ENCODE peak calls at places on chromosomes 3 and 15, in ten cellular contexts. One of them, this sample, is unnamed.

GRCh38 chr15:80331886-80332406 is 72.2 kb upstream of the ARNT2 start:
- DNase-seq in Calu3: no peak
- DNase-seq in epithelial cell of esophagus: no peak
- DNase-seq in GM23338: no peak
- DNase-seq in lower lobe of right lung: no peak
- DNase-seq in heart left ventricle: no peak
- DNase-seq in neural progenitor cell: no peak
- DNase-seq in cardiac muscle cell: no peak
- DNase-seq in brain microvascular endothelial cell: no peak
- DNase-seq in mucosa of descending colon: no peak
- DNase-seq in this sample: no peak

GRCh38 chr3:115626711-115627110 is 3.4 kb downstream of the GAP43 start:
- DNase-seq in Calu3: no peak
- DNase-seq in epithelial cell of esophagus: no peak
- DNase-seq in GM23338: peak; percentile 19
- DNase-seq in lower lobe of right lung: no peak
- DNase-seq in heart left ventricle: no peak
- DNase-seq in neural progenitor cell: peak; percentile 21
- DNase-seq in cardiac muscle cell: no peak
- DNase-seq in brain microvascular endothelial cell: no peak
- DNase-seq in mucosa of descending colon: no peak
- DNase-seq in this sample: no peak

GRCh38 chr15:40859206-40859851 is 14.7 kb downstream of the RHOV start:
- DNase-seq in Calu3: peak; percentile 89
- DNase-seq in epithelial cell of esophagus: peak; percentile 93
- DNase-seq in GM23338: peak; percentile 94
- DNase-seq in lower lobe of right lung: peak; percentile 86
- DNase-seq in heart left ventricle: peak; percentile 54
- DNase-seq in neural progenitor cell: peak; percentile 86
- DNase-seq in cardiac muscle cell: peak; percentile 86
- DNase-seq in brain microvascular endothelial cell: peak; percentile 74
- DNase-seq in mucosa of descending colon: peak; percentile 90
- DNase-seq in this sample: peak; percentile 69

GRCh38 chr15:29043731-29044485 is 158.1 kb downstream of the APBA2 start:
- DNase-seq in Calu3: no peak
- DNase-seq in epithelial cell of esophagus: no peak
- DNase-seq in GM23338: no peak
- DNase-seq in lower lobe of right lung: no peak
- DNase-seq in heart left ventricle: no peak
- DNase-seq in neural progenitor cell: no peak
- DNase-seq in cardiac muscle cell: no peak
- DNase-seq in brain microvascular endothelial cell: peak; percentile 57
- DNase-seq in mucosa of descending colon: no peak
- DNase-seq in this sample: no peak

GRCh38 chr3:32176989-32177701 is 61.3 kb upstream of the CMTM8 start:
- DNase-seq in Calu3: peak; percentile 83
- DNase-seq in epithelial cell of esophagus: peak; percentile 76
- DNase-seq in GM23338: peak; percentile 87
- DNase-seq in lower lobe of right lung: no peak
- DNase-seq in heart left ventricle: peak; percentile 19
- DNase-seq in neural progenitor cell: peak; percentile 64
- DNase-seq in cardiac muscle cell: peak; percentile 55
- DNase-seq in brain microvascular endothelial cell: peak; percentile 78
- DNase-seq in mucosa of descending colon: no peak
- DNase-seq in this sample: peak; percentile 61

GRCh38 chr3:99843590-99844260 is 26.1 kb downstream of the CMSS1 start:
- DNase-seq in Calu3: no peak
- DNase-seq in epithelial cell of esophagus: no peak
- DNase-seq in GM23338: no peak
- DNase-seq in lower lobe of right lung: no peak
- DNase-seq in heart left ventricle: no peak
- DNase-seq in neural progenitor cell: no peak
- DNase-seq in cardiac muscle cell: no peak
- DNase-seq in brain microvascular endothelial cell: no peak
- DNase-seq in mucosa of descending colon: peak; percentile 28
- DNase-seq in this sample: no peak

GRCh38 chr15:73414876-73415275 is 28.1 kb upstream of the REC114 start:
- DNase-seq in Calu3: no peak
- DNase-seq in epithelial cell of esophagus: no peak
- DNase-seq in GM23338: no peak
- DNase-seq in lower lobe of right lung: no peak
- DNase-seq in heart left ventricle: no peak
- DNase-seq in neural progenitor cell: no peak
- DNase-seq in cardiac muscle cell: no peak
- DNase-seq in brain microvascular endothelial cell: no peak
- DNase-seq in mucosa of descending colon: no peak
- DNase-seq in this sample: no peak

GRCh38 chr3:119195911-119196310 is 22.5 kb downstream of the UPK1B start:
- DNase-seq in Calu3: no peak
- DNase-seq in epithelial cell of esophagus: no peak
- DNase-seq in GM23338: peak; percentile 9
- DNase-seq in lower lobe of right lung: no peak
- DNase-seq in heart left ventricle: no peak
- DNase-seq in neural progenitor cell: no peak
- DNase-seq in cardiac muscle cell: no peak
- DNase-seq in brain microvascular endothelial cell: no peak
- DNase-seq in mucosa of descending colon: no peak
- DNase-seq in this sample: no peak

DNA sequence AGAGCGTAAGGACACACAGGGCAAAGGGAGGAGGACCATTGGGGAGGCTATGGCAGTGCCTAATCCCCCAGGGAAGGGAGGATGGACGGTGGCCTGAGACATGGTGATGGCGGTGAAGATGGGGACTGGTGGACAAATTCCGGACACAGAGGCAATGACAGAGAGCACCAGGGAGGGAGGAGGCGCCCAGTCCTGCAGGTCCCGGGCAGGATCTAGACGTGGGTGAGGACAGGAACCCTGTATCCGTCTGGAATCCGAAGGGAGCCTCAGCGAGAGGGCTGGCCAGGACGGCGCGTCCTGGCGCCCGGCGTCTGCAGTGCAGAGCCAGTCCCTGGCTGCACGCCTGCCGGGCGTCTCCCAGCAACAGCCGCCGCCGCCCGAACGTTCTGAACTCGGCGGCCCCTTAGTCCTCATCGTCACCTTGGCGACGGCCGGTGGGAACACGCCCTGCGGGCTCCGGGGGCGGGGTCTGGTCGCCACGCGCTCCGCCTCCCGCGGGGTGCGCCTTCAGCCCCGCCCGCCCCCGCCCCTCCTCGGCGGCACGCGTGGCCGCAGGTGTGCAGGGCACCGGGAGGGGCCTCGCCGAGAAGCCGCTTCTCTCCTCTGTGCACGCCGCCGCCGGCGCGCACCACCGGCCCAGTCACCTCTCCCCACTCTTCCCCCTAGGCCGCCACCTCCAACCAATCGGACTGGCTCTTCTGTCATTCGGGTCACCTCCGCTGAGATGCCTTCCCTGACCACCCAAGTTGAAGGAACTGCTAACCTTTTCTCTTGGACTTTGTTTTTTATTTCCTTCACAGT is 11.6 kb downstream of the XIRP1 start:
- DNase-seq in Calu3: peak; percentile 89
- DNase-seq in epithelial cell of esophagus: peak; percentile 87
- DNase-seq in GM23338: peak; percentile 94
- DNase-seq in lower lobe of right lung: peak; percentile 96
- DNase-seq in heart left ventricle: peak; percentile 93
- DNase-seq in neural progenitor cell: peak; percentile 97
- DNase-seq in cardiac muscle cell: peak; percentile 97
- DNase-seq in brain microvascular endothelial cell: peak; percentile 62
- DNase-seq in mucosa of descending colon: peak; percentile 97
- DNase-seq in this sample: peak; percentile 81
- TF ChIP-seq CTCF in Calu3: no peak
- TF ChIP-seq CTCF in epithelial cell of esophagus: peak; percentile 30
- TF ChIP-seq CTCF in GM23338: no peak
- TF ChIP-seq CTCF in lower lobe of right lung: peak; percentile 39
- TF ChIP-seq CTCF in heart left ventricle: no peak
- TF ChIP-seq CTCF in neural progenitor cell: no peak
- TF ChIP-seq CTCF in cardiac muscle cell: peak; percentile 28
- TF ChIP-seq CTCF in brain microvascular endothelial cell: peak; percentile 36
- TF ChIP-seq CTCF in mucosa of descending colon: peak; percentile 41
- TF ChIP-seq CTCF in this sample: no peak

GRCh38 chr15:78976691-78977090 is 31.8 kb upstream of the CTSH start:
- DNase-seq in Calu3: no peak
- DNase-seq in epithelial cell of esophagus: no peak
- DNase-seq in GM23338: no peak
- DNase-seq in lower lobe of right lung: no peak
- DNase-seq in heart left ventricle: no peak
- DNase-seq in neural progenitor cell: no peak
- DNase-seq in cardiac muscle cell: no peak
- DNase-seq in brain microvascular endothelial cell: no peak
- DNase-seq in mucosa of descending colon: no peak
- DNase-seq in this sample: no peak

GRCh38 chr15:78978601-78979179 is 33.8 kb upstream of the CTSH start:
- DNase-seq in Calu3: no peak
- DNase-seq in epithelial cell of esophagus: no peak
- DNase-seq in GM23338: no peak
- DNase-seq in lower lobe of right lung: no peak
- DNase-seq in heart left ventricle: no peak
- DNase-seq in neural progenitor cell: no peak
- DNase-seq in cardiac muscle cell: no peak
- DNase-seq in brain microvascular endothelial cell: no peak
- DNase-seq in mucosa of descending colon: no peak
- DNase-seq in this sample: no peak

GRCh38 chr15:78977091-78977571 is 32.3 kb upstream of the CTSH start:
- DNase-seq in Calu3: no peak
- DNase-seq in epithelial cell of esophagus: no peak
- DNase-seq in GM23338: no peak
- DNase-seq in lower lobe of right lung: no peak
- DNase-seq in heart left ventricle: no peak
- DNase-seq in neural progenitor cell: no peak
- DNase-seq in cardiac muscle cell: no peak
- DNase-seq in brain microvascular endothelial cell: no peak
- DNase-seq in mucosa of descending colon: no peak
- DNase-seq in this sample: no peak

GRCh38 chr15:78977591-78978347 is 32.9 kb upstream of the CTSH start:
- DNase-seq in Calu3: no peak
- DNase-seq in epithelial cell of esophagus: no peak
- DNase-seq in GM23338: no peak
- DNase-seq in lower lobe of right lung: no peak
- DNase-seq in heart left ventricle: no peak
- DNase-seq in neural progenitor cell: no peak
- DNase-seq in cardiac muscle cell: no peak
- DNase-seq in brain microvascular endothelial cell: no peak
- DNase-seq in mucosa of descending colon: no peak
- DNase-seq in this sample: no peak

DNA sequence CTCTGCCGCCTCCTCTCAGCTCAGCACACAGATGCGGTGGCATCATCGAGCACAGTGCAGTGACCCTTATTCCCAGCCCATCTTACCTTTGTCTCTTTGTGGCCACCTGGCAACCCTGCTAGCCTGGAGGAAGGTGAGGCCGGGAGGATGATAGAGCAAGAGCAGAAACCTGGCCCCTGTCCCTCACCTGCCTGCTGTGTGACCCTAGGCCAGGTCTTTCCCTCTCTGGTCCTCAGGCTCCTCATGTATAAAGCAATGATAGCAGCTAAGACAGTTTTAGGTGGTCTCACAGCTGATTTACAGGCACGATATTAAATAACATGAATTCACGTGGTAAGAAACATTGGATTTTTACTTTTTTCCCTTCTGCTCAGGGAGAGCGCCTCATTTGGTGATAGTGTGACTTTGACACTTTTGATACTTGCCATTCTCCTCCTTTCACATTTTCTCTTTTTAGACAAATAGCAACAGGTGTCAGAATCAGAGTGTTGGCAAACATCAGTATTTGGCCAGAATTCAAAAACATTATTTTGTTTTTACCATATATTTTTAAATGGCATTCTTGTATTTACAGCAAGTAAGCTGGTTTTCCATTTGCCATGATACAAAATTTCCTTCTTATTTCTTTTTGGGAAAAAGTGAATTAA is 29.5 kb upstream of the CTSH start:
- DNase-seq in Calu3: no peak
- DNase-seq in epithelial cell of esophagus: no peak
- DNase-seq in GM23338: no peak
- DNase-seq in lower lobe of right lung: no peak
- DNase-seq in heart left ventricle: no peak
- DNase-seq in neural progenitor cell: no peak
- DNase-seq in cardiac muscle cell: no peak
- DNase-seq in brain microvascular endothelial cell: no peak
- DNase-seq in mucosa of descending colon: no peak
- DNase-seq in this sample: no peak
- TF ChIP-seq CTCF in Calu3: no peak
- TF ChIP-seq CTCF in epithelial cell of esophagus: no peak
- TF ChIP-seq CTCF in GM23338: no peak
- TF ChIP-seq CTCF in lower lobe of right lung: no peak
- TF ChIP-seq CTCF in heart left ventricle: no peak
- TF ChIP-seq CTCF in neural progenitor cell: no peak
- TF ChIP-seq CTCF in cardiac muscle cell: no peak
- TF ChIP-seq CTCF in brain microvascular endothelial cell: no peak
- TF ChIP-seq CTCF in mucosa of descending colon: no peak
- TF ChIP-seq CTCF in this sample: no peak

DNA sequence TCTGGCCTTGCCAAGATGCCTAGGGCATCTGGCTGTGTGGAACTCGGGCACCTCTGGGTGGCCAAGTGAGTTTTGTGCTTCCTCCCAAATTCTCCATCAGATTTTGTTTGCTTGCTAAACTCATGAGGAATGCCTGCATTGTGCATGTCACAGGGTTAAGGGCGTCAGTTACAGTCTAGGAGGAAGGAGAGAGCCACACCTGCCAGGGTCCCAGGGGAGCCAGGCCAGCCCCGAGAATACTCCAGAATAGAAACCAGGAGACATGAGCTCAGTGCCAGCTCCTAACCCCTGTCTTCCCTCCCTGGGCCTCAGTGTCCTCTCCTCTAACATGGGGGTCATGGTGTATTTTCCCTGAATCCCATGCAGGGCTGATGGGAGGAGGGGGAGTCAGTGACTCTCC is 22.0 kb upstream of the SKOR1 start:
- DNase-seq in Calu3: no peak
- DNase-seq in epithelial cell of esophagus: no peak
- DNase-seq in GM23338: no peak
- DNase-seq in lower lobe of right lung: no peak
- DNase-seq in heart left ventricle: no peak
- DNase-seq in neural progenitor cell: no peak
- DNase-seq in cardiac muscle cell: no peak
- DNase-seq in brain microvascular endothelial cell: no peak
- DNase-seq in mucosa of descending colon: no peak
- DNase-seq in this sample: no peak
- TF ChIP-seq CTCF in Calu3: no peak
- TF ChIP-seq CTCF in epithelial cell of esophagus: no peak
- TF ChIP-seq CTCF in GM23338: no peak
- TF ChIP-seq CTCF in lower lobe of right lung: no peak
- TF ChIP-seq CTCF in heart left ventricle: no peak
- TF ChIP-seq CTCF in neural progenitor cell: no peak
- TF ChIP-seq CTCF in cardiac muscle cell: no peak
- TF ChIP-seq CTCF in brain microvascular endothelial cell: no peak
- TF ChIP-seq CTCF in mucosa of descending colon: no peak
- TF ChIP-seq CTCF in this sample: no peak

DNA sequence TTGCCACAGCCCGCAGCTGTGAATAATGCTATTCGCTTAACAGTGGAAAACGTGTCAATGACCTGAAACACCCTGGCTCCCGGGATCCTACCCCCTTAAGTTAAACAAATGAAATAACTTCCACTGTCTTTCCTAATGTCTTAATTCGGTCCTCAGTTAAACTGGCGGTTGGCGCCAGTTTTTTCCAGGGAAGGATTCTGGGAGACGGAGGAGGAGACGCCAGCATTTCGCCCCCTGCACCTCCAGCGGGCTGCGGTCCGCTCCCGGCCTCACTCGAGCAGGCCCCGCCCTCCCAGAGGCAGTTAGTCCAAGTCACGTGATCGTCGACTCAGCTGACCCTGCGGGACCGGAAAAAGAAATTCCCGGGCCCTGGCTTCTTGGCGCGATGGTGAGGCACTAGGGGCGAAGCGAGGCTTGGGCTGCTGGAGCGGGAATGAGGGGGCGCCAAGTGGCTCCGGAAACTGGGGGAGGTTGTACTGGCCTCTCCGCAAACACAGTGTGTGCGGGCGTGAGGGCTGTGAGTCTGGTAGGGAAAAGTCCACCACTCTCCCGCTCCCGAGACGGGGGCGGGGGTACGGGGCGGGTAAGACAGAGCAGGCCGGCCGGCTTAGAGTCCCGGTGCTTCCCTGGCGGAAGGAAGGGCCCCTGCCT is at the start of gene COMMD4:
- DNase-seq in Calu3: peak; percentile 96
- DNase-seq in epithelial cell of esophagus: peak; percentile 92
- DNase-seq in GM23338: peak; percentile 99
- DNase-seq in lower lobe of right lung: peak; percentile 97
- DNase-seq in heart left ventricle: peak; percentile 96
- DNase-seq in neural progenitor cell: peak; percentile 98
- DNase-seq in cardiac muscle cell: peak; percentile 97
- DNase-seq in brain microvascular endothelial cell: peak; percentile 93
- DNase-seq in mucosa of descending colon: peak; percentile 95
- DNase-seq in this sample: peak; percentile 94
- TF ChIP-seq CTCF in Calu3: no peak
- TF ChIP-seq CTCF in epithelial cell of esophagus: no peak
- TF ChIP-seq CTCF in GM23338: no peak
- TF ChIP-seq CTCF in lower lobe of right lung: no peak
- TF ChIP-seq CTCF in heart left ventricle: no peak
- TF ChIP-seq CTCF in neural progenitor cell: no peak
- TF ChIP-seq CTCF in cardiac muscle cell: no peak
- TF ChIP-seq CTCF in brain microvascular endothelial cell: no peak
- TF ChIP-seq CTCF in mucosa of descending colon: no peak
- TF ChIP-seq CTCF in this sample: no peak

This sample was measured in progenitor cell of endocrine pancreas.